ENCODE peak calls at places on chromosomes 11 and 22, in nine cellular contexts. N is heart right ventricle; K is colonic mucosa; Y is tibial artery; Z is Peyer's patch; I is HFF-Myc; A is fibroblast of lung; Q is AG08396; C is central memory CD8-positive, alpha-beta T cell. F is an unnamed sample.

GRCh38 chr11:776459-777287 is 614 bp downstream of the GATD1 start:
- DNase-seq in N (no peak), Z (no peak), Y (no peak), I (no peak), K (no peak), A (no peak), Q (peak), C (no peak), F (no peak)

GRCh38 chr22:19962246-19962908 is 20.8 kb upstream of the TXNRD2 start:
- DNase-seq in K (peak), Z (peak), A (peak), N (peak), I (no peak), C (no peak), Y (peak), Q (peak), F (peak)

GRCh38 chr11:91296628-91297027 is 928.0 kb upstream of the FAT3 start:
- DNase-seq in A (peak), C (no peak), Q (no peak), K (no peak), Z (no peak), Y (no peak), N (no peak), I (no peak), F (no peak)

GRCh38 chr11:66674964-66675602 is 2.6 kb downstream of the RBM4B start:
- DNase-seq in Q (no peak), I (no peak), A (no peak), C (no peak), Z (no peak), Y (no peak), N (no peak), K (no peak), F (no peak)

GRCh38 chr11:19727246-19727645 is 14.6 kb downstream of the NAV2 start:
- DNase-seq in I (peak), K (no peak), A (peak), Q (peak), Z (no peak), C (no peak), Y (no peak), N (peak), F (peak)

GRCh38 chr11:55572548-55572947 is 620 bp downstream of the OR4C16 start:
- DNase-seq in K (no peak), Q (no peak), I (no peak), N (no peak), C (no peak), Z (no peak), Y (no peak), A (no peak), F (no peak)

GRCh38 chr22:45452565-45453449 is 39.3 kb downstream of the RIBC2 start:
- DNase-seq in C (no peak), N (no peak), I (no peak), Q (peak), K (no peak), Y (no peak), A (peak), Z (no peak), F (peak)

GRCh38 chr11:57792060-57792541 is 30.5 kb downstream of the CTNND1 start:
- DNase-seq in A (peak), N (peak), Z (peak), I (no peak), C (peak), Y (peak), K (peak), Q (no peak), F (no peak)

GRCh38 chr11:2762031-2762380 is 62.2 kb upstream of the KCNQ1OT1 start:
- DNase-seq in I (no peak), Z (no peak), N (no peak), K (no peak), Y (no peak), Q (no peak), A (no peak), C (no peak), F (no peak)

GRCh38 chr11:59756845-59757244 is 1.7 kb downstream of the STX3 start:
- DNase-seq in A (no peak), Y (no peak), I (no peak), K (peak), C (no peak), N (no peak), Z (peak), Q (no peak), F (peak)

GRCh38 chr22:25048659-25049657 is 96.4 kb downstream of the KIAA1671 start:
- DNase-seq in A (peak), N (peak), Q (peak), K (peak), I (peak), Y (peak), C (peak), Z (peak), F (peak)

GRCh38 chr22:44190381-44190976 is 9.8 kb downstream of the PARVG start:
- DNase-seq in N (no peak), C (no peak), A (no peak), Q (no peak), Z (no peak), Y (no peak), I (no peak), K (no peak), F (no peak)

GRCh38 chr11:87331273-87331672 is 293.5 kb downstream of the TMEM135 start:
- DNase-seq in K (no peak), I (no peak), N (no peak), Y (no peak), Q (no peak), Z (no peak), A (no peak), C (no peak), F (no peak)

GRCh38 chr11:123191939-123192338 is 3.1 kb downstream of the CLMP start:
- DNase-seq in A (no peak), C (no peak), Q (no peak), Y (no peak), N (no peak), I (no peak), Z (no peak), K (no peak), F (no peak)

GRCh38 chr11:34915136-34916013 is 804 bp downstream of the APIP start:
- DNase-seq in C (no peak), Y (peak), N (no peak), Q (peak), Z (no peak), I (no peak), K (no peak), A (peak), F (no peak)

GRCh38 chr22:22818861-22819855 is 68.5 kb upstream of the IGLL5 start:
- DNase-seq in N (no peak), C (no peak), K (no peak), Q (no peak), A (no peak), Z (peak), Y (no peak), I (no peak), F (no peak)

GRCh38 chr22:45543243-45543642 is 40.6 kb downstream of the FBLN1 start:
- DNase-seq in Q (no peak), I (no peak), Y (no peak), K (no peak), N (no peak), Z (no peak), C (no peak), A (no peak), F (no peak)

GRCh38 chr22:36285545-36285944 is 32.6 kb downstream of the APOL1 start:
- DNase-seq in N (no peak), I (no peak), Q (no peak), Z (no peak), A (no peak), Y (no peak), C (no peak), K (no peak), F (no peak)

GRCh38 chr11:2460540-2461252 is 15.9 kb downstream of the KCNQ1 start:
- DNase-seq in N (peak), Q (no peak), Z (peak), Y (no peak), A (no peak), I (no peak), C (no peak), K (peak), F (no peak)

GRCh38 chr11:118744001-118744400 is 47.0 kb downstream of the DDX6 start:
- DNase-seq in Z (no peak), A (no peak), I (peak), Y (no peak), N (no peak), Q (no peak), K (no peak), C (no peak), F (peak)

GRCh38 chr11:94144664-94145063 is 16.0 kb downstream of the PANX1 start:
- DNase-seq in I (no peak), A (no peak), C (no peak), N (no peak), K (no peak), Y (no peak), Z (no peak), Q (no peak), F (no peak)

GRCh38 chr11:107696140-107696539 is 15.7 kb downstream of the SLN start:
- DNase-seq in Z (no peak), A (peak), C (no peak), I (peak), Q (peak), K (no peak), N (no peak), Y (no peak), F (peak)